ENCODE peak calls at places on chromosomes 11 and 22, in five cellular contexts. P is spleen, C is adrenal gland, T is GM12891, K is heart left ventricle. N is an unnamed sample.

GRCh38 chr11:119673389-119674336 is 55.3 kb downstream of the NECTIN1 start:
- DNase-seq in K (no peak), P (peak; percentile 84), C (peak; percentile 64), T (peak; percentile 66), N (no peak)

GRCh38 chr11:111976614-111977140 is 39.5 kb downstream of the DIXDC1 start:
- DNase-seq in P (no peak), C (peak; percentile 35), K (peak; percentile 23), T (peak; percentile 25), N (peak; percentile 45)

GRCh38 chr11:110011595-110011994 is 81.6 kb upstream of the ZC3H12C start:
- DNase-seq in T (no peak), P (no peak), K (no peak), C (no peak), N (no peak)

GRCh38 chr11:71153005-71153395 is 99.4 kb downstream of the SHANK2 start:
- DNase-seq in K (no peak), T (no peak), C (peak; percentile 56), P (no peak), N (no peak)

GRCh38 chr11:3375552-3375951 is 3.4 kb downstream of the ZNF195 start:
- DNase-seq in P (no peak), T (no peak), K (no peak), C (no peak), N (no peak)

GRCh38 chr11:118892515-118892914 is 8.8 kb downstream of the CXCR5 start:
- DNase-seq in K (no peak), T (no peak), P (peak; percentile 87), C (no peak), N (peak; percentile 19)

GRCh38 chr11:88484873-88485621 is 147.5 kb upstream of the CTSC start:
- DNase-seq in K (no peak), C (peak; percentile 40), T (no peak), P (peak; percentile 74), N (no peak)

GRCh38 chr11:27717377-27717776 is 17.1 kb upstream of the BDNF start:
- DNase-seq in T (no peak), P (no peak), C (no peak), K (no peak), N (no peak)

GRCh38 chr22:20014526-20015186 is 2.0 kb downstream of the ARVCF start:
- DNase-seq in C (no peak), P (peak; percentile 72), T (no peak), K (no peak), N (no peak)

GRCh38 chr11:11105361-11105760 is 247.5 kb upstream of the ZBED5 start:
- DNase-seq in K (no peak), T (no peak), P (no peak), C (no peak), N (no peak)

GRCh38 chr11:12755510-12755909 is 81.3 kb downstream of the TEAD1 start:
- DNase-seq in K (no peak), T (no peak), C (no peak), P (no peak), N (no peak)

GRCh38 chr11:126542621-126543020 is 187.1 kb downstream of the ST3GAL4 start:
- DNase-seq in T (no peak), C (no peak), K (no peak), P (no peak), N (no peak)

GRCh38 chr22:50303848-50304527 is 3.5 kb downstream of the PLXNB2 start:
- DNase-seq in C (peak; percentile 87), T (no peak), P (no peak), K (peak; percentile 52), N (peak; percentile 61)

GRCh38 chr11:60987577-60988277 is 16.2 kb downstream of the CD6 start:
- DNase-seq in T (no peak), C (no peak), K (no peak), P (no peak), N (no peak)

GRCh38 chr11:122816701-122817100 is 21.6 kb upstream of the CRTAM start:
- DNase-seq in P (no peak), C (no peak), T (no peak), K (no peak), N (no peak)

GRCh38 chr11:75793966-75794365 is 21.0 kb upstream of the UVRAG start:
- DNase-seq in K (no peak), C (peak; percentile 34), T (no peak), P (no peak), N (no peak)

GRCh38 chr22:37288521-37288920 is 6.2 kb downstream of the CYTH4 start:
- DNase-seq in K (no peak), P (peak; percentile 58), C (no peak), T (no peak), N (no peak)

GRCh38 chr11:72924568-72925190 is 110.5 kb downstream of the ATG16L2 start:
- DNase-seq in P (no peak), T (no peak), C (no peak), K (no peak), N (no peak)

GRCh38 chr11:110032957-110033570 is 60.1 kb upstream of the ZC3H12C start:
- DNase-seq in T (no peak), P (no peak), C (no peak), K (no peak), N (no peak)

GRCh38 chr11:123560001-123560400 is 94.4 kb downstream of the SCN3B start:
- DNase-seq in K (peak; percentile 60), C (peak; percentile 88), T (no peak), P (no peak), N (peak; percentile 69)

GRCh38 chr11:122235615-122236014 is 119.6 kb upstream of the BLID start:
- DNase-seq in C (no peak), T (no peak), P (no peak), K (no peak), N (no peak)

GRCh38 chr11:28491431-28491830 is 383.2 kb downstream of the METTL15 start:
- DNase-seq in P (no peak), C (no peak), T (no peak), K (no peak), N (no peak)

GRCh38 chr11:107791343-107792048 is 67.1 kb downstream of the SLC35F2 start:
- DNase-seq in P (no peak), C (no peak), K (no peak), T (no peak), N (no peak)

GRCh38 chr11:107792049-107792443 is 66.5 kb downstream of the SLC35F2 start:
- DNase-seq in T (no peak), C (no peak), K (no peak), P (no peak), N (no peak)

GRCh38 chr11:107785401-107785800 is 73.2 kb downstream of the SLC35F2 start:
- DNase-seq in K (no peak), T (no peak), P (no peak), C (no peak), N (no peak)

GRCh38 chr11:107787733-107788132 is 70.9 kb downstream of the SLC35F2 start:
- DNase-seq in T (no peak), K (no peak), P (no peak), C (no peak), N (no peak)

GRCh38 chr11:107789767-107790166 is 68.8 kb downstream of the SLC35F2 start:
- DNase-seq in T (no peak), K (no peak), C (no peak), P (no peak), N (no peak)
- TF ChIP-seq POLR2A in T (no peak), K (no peak), C (no peak), P (no peak), N (no peak)

GRCh38 chr22:46737105-46737975 is 712 bp downstream of the CERK start:
- DNase-seq in K (peak; percentile 57), C (no peak), T (peak; percentile 70), P (peak; percentile 90), N (peak; percentile 69)

GRCh38 chr22:46735747-46736608 is 2.1 kb downstream of the CERK start:
- DNase-seq in C (no peak), T (no peak), K (no peak), P (no peak), N (no peak)

GRCh38 chr22:46732513-46732912 is 5.5 kb downstream of the CERK start:
- DNase-seq in P (no peak), T (no peak), C (no peak), K (no peak), N (no peak)

GRCh38 chr22:46736705-46737104 is 1.3 kb downstream of the CERK start:
- DNase-seq in P (no peak), C (no peak), T (no peak), K (no peak), N (no peak)

DNA sequence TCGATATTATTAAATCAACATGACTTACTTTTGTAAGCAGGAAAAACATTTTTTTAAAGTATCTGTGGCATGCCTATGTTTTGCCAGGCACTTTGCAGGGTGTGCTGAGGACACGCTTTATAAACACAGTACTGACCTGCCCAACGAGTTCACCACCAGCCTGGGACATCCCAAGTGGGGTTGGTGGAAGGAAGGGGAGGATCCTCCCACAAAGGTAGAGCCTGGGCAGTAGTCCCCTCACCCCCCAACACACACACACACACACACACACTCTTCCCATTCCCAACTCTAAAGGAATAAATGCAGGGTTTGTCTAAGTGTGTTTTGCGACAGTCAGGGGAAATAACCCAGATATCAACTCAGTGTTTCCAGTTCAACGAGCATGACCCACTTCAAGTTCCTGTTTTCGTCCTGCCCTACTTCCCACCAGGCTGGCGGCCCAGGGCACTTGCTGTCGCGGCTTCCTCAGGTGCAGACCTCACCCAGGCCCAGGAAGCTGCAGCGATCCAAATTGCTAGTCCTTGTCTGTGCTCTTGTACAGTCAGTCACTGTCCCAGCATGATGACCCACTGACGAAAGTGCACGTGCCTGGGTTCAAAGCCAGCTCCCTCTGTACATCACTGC is 3.1 kb downstream of the CERK start:
- DNase-seq in T (peak; percentile 53), C (peak; percentile 66), P (peak; percentile 93), K (peak; percentile 52), N (no peak)
- TF ChIP-seq POLR2A in T (peak; percentile 55), C (peak; percentile 10), P (no peak), K (no peak), N (no peak)

GRCh38 chr11:795638-796564 is 2.2 kb downstream of the SLC25A22 start:
- DNase-seq in C (peak; percentile 89), P (peak; percentile 94), K (peak; percentile 80), T (peak; percentile 99), N (peak; percentile 80)
- TF ChIP-seq POLR2A in C (peak; percentile 60), P (no peak), K (no peak), T (peak; percentile 61), N (no peak)

GRCh38 chr22:31040542-31041398 is 40.3 kb upstream of the SMTN start:
- DNase-seq in C (no peak), K (no peak), P (no peak), T (no peak), N (peak; percentile 39)

GRCh38 chr22:31039393-31039792 is 41.7 kb upstream of the SMTN start:
- DNase-seq in P (no peak), T (no peak), C (peak; percentile 43), K (peak; percentile 37), N (peak; percentile 76)

GRCh38 chr22:31038686-31039085 is 42.4 kb upstream of the SMTN start:
- DNase-seq in C (no peak), P (no peak), K (no peak), T (no peak), N (no peak)

DNA sequence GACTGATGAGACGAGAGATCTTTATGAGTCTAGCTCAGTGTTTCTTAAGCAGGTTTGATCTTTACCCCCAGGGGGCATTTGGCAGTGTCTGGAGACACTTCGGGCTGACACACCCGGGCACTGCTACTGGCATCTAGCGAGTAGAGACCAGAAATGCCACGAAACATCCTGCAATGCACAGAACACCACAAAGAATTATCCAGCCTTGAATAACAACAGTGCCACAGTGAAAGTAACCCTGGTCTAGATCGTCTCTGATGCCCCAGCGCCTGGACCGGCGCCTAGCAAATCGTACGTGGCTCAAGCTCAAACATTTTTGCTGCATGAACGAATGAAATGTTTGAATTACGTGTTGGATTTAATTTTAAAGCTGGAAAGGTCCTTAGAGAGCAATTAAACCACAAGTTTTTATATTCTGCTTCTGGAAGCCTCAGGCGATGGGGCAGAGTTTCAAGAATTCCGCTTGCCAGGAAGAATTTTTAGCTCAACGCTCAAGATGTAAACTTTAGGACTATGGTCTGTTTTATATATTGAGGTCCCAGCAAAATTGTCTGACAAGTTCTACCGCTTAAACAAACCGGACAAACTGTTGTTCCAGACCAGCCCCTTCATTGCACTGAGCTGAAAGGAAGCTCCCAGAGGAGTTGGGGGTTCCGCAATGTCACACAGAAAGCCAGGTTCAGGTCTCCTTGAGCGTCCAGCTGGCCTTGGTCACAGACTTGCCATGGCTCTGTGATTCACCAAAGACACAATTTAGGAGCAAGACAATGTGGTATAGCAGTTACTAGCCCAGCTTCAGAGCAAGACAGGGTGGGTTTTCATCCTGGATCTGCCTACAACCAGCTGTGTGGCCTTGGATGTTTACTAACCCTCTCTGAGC is 44.2 kb upstream of the SMTN start:
- DNase-seq in T (no peak), K (no peak), C (no peak), P (no peak), N (no peak)
- TF ChIP-seq POLR2A in T (no peak), K (no peak), C (no peak), P (no peak), N (no peak)

N was measured in ovary.